ENCODE peak calls at places on chromosomes 4 and X, in four cellular contexts. Q is upper lobe of right lung, L is AG04450, T is nephron progenitor cell. Y is an unnamed sample.
A peak's percentile ranks its signal among the peaks of the same experiment; 100 is the strongest.

GRCh38 chr4:68865178-68865638 is 49.4 kb downstream of the UGT2B10 start:
- DNase-seq in Q (no peak), L (no peak), T (no peak), Y (no peak)

GRCh38 chrX:16882702-16883486 is 12.7 kb upstream of the RBBP7 start:
- DNase-seq in Q (peak; percentile 70), L (no peak), T (peak; percentile 81), Y (peak; percentile 56)

GRCh38 chr4:25814323-25814722 is 48.5 kb downstream of the SEL1L3 start:
- DNase-seq in Q (peak; percentile 74), L (no peak), T (no peak), Y (no peak)

GRCh38 chrX:81120936-81121351 is 80.8 kb downstream of the HMGN5 start:
- DNase-seq in Q (no peak), L (no peak), T (peak; percentile 47), Y (no peak)

GRCh38 chr4:88027611-88028608 is 20.5 kb downstream of the PKD2 start:
- DNase-seq in Q (no peak), L (peak; percentile 73), T (no peak), Y (no peak)

GRCh38 chr4:8745036-8745827 is 126.4 kb downstream of the HMX1 start:
- DNase-seq in Q (peak; percentile 28), L (no peak), T (no peak), Y (no peak)

GRCh38 chrX:15737188-15737956 is 698 bp upstream of the CA5B start:
- DNase-seq in Q (no peak), L (no peak), T (no peak), Y (no peak)

GRCh38 chrX:53716328-53717088 is 30.0 kb upstream of the HUWE1 start:
- DNase-seq in Q (no peak), L (no peak), T (no peak), Y (no peak)

GRCh38 chr4:185318679-185319078 is 77.0 kb downstream of the LRP2BP start:
- DNase-seq in Q (no peak), L (no peak), T (no peak), Y (no peak)

GRCh38 chr4:83490876-83491450 is 6.1 kb upstream of the ABRAXAS1 start:
- DNase-seq in Q (no peak), L (no peak), T (no peak), Y (no peak)

GRCh38 chr4:176824645-176825366 is 32.1 kb upstream of the VEGFC start:
- DNase-seq in Q (no peak), L (no peak), T (no peak), Y (no peak)

GRCh38 chrX:20315140-20315539 is 48.4 kb upstream of the RPS6KA3 start:
- DNase-seq in Q (no peak), L (no peak), T (no peak), Y (no peak)

GRCh38 chr4:17934286-17934685 is 87.3 kb downstream of the LCORL start:
- DNase-seq in Q (no peak), L (no peak), T (no peak), Y (no peak)

GRCh38 chr4:80125252-80126177 is 52.5 kb upstream of the ANTXR2 start:
- DNase-seq in Q (no peak), L (no peak), T (no peak), Y (no peak)

GRCh38 chrX:136214551-136214950 is 36.6 kb downstream of the MAP7D3 start:
- DNase-seq in Q (no peak), L (peak; percentile 37), T (no peak), Y (no peak)

GRCh38 chr4:148447672-148448071 is 5.5 kb upstream of the NR3C2 start:
- DNase-seq in Q (no peak), L (no peak), T (no peak), Y (no peak)

GRCh38 chr4:519885-520595 is 21.0 kb downstream of the PIGG start:
- DNase-seq in Q (no peak), L (no peak), T (no peak), Y (no peak)

GRCh38 chrX:10529344-10529743 is 91.0 kb downstream of the MID1 start:
- DNase-seq in Q (no peak), L (no peak), T (no peak), Y (no peak)

GRCh38 chr4:83329521-83330105 is 5.0 kb downstream of the HPSE start:
- DNase-seq in Q (no peak), L (no peak), T (no peak), Y (no peak)

GRCh38 chr4:158856852-158857251 is 88.0 kb downstream of the FNIP2 start:
- DNase-seq in Q (no peak), L (peak; percentile 8), T (no peak), Y (no peak)

GRCh38 chr4:99655315-99656081 is 2.1 kb downstream of the C4orf54 start:
- DNase-seq in Q (no peak), L (peak; percentile 10), T (no peak), Y (no peak)

GRCh38 chr4:122854444-122854843 is 27.8 kb downstream of the FGF2 start:
- DNase-seq in Q (no peak), L (no peak), T (no peak), Y (no peak)

GRCh38 chrX:16577483-16578029 is 72.4 kb upstream of the S100G start:
- DNase-seq in Q (no peak), L (no peak), T (no peak), Y (no peak)

GRCh38 chrX:10054396-10054795 is 87.2 kb downstream of the CLDN34 start:
- DNase-seq in Q (peak; percentile 77), L (no peak), T (no peak), Y (no peak)

GRCh38 chrX:139691843-139692505 is 16.0 kb downstream of the MCF2 start:
- DNase-seq in Q (no peak), L (no peak), T (peak; percentile 45), Y (no peak)

GRCh38 chr4:14918336-14918735 is 83.9 kb upstream of the CPEB2 start:
- DNase-seq in Q (no peak), L (no peak), T (no peak), Y (no peak)

GRCh38 chr4:75658881-75659280 is 14.3 kb downstream of the G3BP2 start:
- DNase-seq in Q (no peak), L (no peak), T (no peak), Y (no peak)

DNA sequence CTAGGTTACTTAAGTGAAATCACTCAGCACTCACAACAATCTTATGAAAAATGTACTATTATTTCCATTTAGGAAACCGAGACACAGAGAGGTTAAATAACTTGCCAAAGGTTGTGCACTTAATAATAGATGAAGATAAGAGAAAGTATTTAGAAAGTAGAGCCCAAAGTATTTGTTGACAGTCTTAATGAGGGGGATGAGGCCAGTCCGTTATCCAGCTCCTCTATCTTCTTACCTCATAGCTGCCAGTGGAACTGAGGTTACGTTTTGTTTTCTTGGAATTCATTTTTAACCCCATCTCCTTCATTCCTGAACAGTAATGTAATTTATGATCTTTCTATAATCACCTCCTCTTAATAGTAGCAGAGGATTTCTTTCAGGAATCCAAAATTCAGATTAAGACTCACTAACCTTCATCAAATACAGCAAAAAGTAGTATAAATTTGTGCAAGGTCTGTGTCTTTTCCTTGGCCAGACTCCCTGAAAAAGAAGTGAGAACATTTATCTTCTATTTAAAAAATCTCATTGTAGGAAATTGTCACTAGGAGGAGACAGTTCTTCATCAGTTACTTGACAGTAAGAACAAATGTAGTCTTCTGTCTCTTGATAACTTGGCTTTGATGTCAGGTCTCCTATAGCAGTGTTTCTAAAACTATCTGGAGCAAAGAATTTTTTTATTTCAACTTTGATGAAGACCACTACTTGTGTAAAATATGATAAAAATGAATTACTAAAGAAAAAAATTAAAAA is 35.5 kb downstream of the F8 start:
- DNase-seq in Q (no peak), L (no peak), T (no peak), Y (no peak)
- TF ChIP-seq CTCF in Q (no peak), L (no peak), T (no peak), Y (no peak)

GRCh38 chr4:4269856-4270255 is 20.1 kb downstream of the LYAR start:
- DNase-seq in Q (no peak), L (no peak), T (no peak), Y (peak; percentile 73)

GRCh38 chr4:4270529-4270928 is 19.4 kb downstream of the LYAR start:
- DNase-seq in Q (no peak), L (no peak), T (no peak), Y (no peak)

GRCh38 chr4:4269326-4269725 is 20.6 kb downstream of the LYAR start:
- DNase-seq in Q (no peak), L (no peak), T (no peak), Y (no peak)

GRCh38 chr4:4274226-4274625 is 15.7 kb downstream of the LYAR start:
- DNase-seq in Q (no peak), L (no peak), T (no peak), Y (no peak)

DNA sequence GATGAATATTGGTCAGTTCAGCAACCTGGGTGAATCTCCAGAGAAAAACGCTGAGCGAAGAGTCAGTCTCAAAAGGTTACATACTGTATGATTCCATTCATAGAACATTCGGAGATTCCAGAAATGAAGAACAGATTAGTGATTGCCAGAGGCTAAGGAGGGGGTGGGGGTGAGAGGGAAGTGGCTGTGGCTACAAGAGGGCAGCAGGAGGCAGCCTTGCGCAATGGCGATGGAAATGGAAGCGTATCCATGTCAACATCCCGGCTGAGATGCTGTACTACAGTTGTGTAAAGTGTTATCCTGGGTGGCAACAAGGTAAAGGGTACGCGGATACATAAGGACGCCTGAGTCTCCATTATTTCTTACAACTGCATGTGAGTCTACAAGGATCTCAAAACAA is 18.0 kb downstream of the LYAR start:
- DNase-seq in Q (peak; percentile 74), L (no peak), T (no peak), Y (no peak)
- TF ChIP-seq CTCF in Q (no peak), L (no peak), T (no peak), Y (no peak)

GRCh38 chr4:95548738-95549245 is at the start of gene UNC5C:
- DNase-seq in Q (peak; percentile 78), L (no peak), T (peak; percentile 73), Y (peak; percentile 43)
- TF ChIP-seq CTCF in Q (no peak), L (no peak), T (no peak), Y (no peak)

DNA sequence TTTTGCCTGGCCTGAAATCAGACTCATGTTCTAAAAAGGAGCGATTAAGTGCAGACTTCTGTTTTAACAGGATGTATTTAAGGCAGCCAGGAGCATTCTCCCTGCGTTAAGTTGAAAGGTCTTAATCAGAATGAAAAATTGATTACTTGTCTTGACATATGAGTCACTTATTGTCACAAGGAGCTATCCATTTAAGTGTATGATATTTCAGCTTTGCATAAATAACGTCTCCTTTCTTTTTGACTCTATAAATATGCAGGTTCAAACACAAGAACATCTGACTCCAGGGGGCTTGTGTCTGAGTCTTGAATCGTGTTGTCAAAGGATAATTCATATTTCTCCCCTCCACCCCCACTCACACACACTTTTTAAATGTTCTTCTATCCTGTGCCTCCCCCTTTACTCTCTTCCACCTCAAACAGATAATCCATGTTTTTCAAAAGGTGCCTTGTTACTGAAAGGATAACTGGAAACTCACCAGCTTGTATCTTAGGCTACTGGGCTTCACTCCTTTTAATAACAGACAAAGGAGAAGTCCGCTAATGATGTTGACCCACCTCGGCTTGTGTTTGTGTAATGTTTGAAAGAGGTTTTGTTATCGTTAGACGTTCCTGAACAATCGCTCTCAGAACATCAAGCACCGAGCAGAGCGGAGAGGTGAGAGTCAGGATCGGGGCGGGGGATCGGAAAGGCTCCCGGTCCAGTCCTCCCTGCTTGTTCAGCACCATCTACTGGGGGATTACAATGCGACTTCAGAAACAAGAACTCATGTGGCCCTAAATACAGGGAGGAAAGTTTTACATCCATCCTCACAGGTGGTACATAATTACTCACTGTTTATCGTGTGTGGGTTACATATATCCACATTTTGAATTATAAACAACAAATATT is 107.5 kb upstream of the RPL34 start:
- DNase-seq in Q (no peak), L (peak; percentile 20), T (peak; percentile 62), Y (no peak)
- TF ChIP-seq CTCF in Q (peak; percentile 33), L (peak; percentile 65), T (peak; percentile 52), Y (no peak)

GRCh38 chr4:6695660-6696581 is 2.2 kb downstream of the S100P start:
- DNase-seq in Q (no peak), L (no peak), T (no peak), Y (no peak)
- TF ChIP-seq CTCF in Q (no peak), L (no peak), T (no peak), Y (no peak)